ENCODE peak calls at places on chromosomes 13 and 19, in eight cellular contexts. O is HAP-1, C is mesendoderm, Q is transverse colon, M is heart right ventricle, X is GM23248, F is neural progenitor cell, G is adipocyte. A is an unnamed sample.

GRCh38 chr13:30735025-30735967 is at the start of gene ALOX5AP:
- DNase-seq in O (no peak), C (no peak), Q (peak; percentile 44), M (no peak), X (no peak), F (no peak), G (no peak), A (no peak)

GRCh38 chr13:100550433-100550832 is 38.2 kb downstream of the GGACT start:
- DNase-seq in O (no peak), C (no peak), Q (no peak), M (no peak), X (peak; percentile 83), F (no peak), G (peak; percentile 79), A (peak; percentile 69)

GRCh38 chr19:2491130-2491801 is 15.3 kb downstream of the GADD45B start:
- DNase-seq in O (no peak), C (no peak), Q (peak; percentile 96), M (no peak), X (peak; percentile 95), F (no peak), G (peak; percentile 87), A (peak; percentile 35)

GRCh38 chr13:20351279-20352022 is 119.3 kb upstream of the GJB6 start:
- DNase-seq in O (no peak), C (no peak), Q (no peak), M (no peak), X (peak; percentile 78), F (no peak), G (peak; percentile 51), A (no peak)

GRCh38 chr13:91845612-91846011 is 447.2 kb downstream of the GPC5 start:
- DNase-seq in O (no peak), C (no peak), Q (no peak), M (no peak), X (no peak), F (no peak), G (no peak), A (no peak)

GRCh38 chr19:10669246-10669645 is 15.1 kb downstream of the ILF3 start:
- DNase-seq in O (no peak), C (no peak), Q (no peak), M (no peak), X (no peak), F (no peak), G (no peak), A (peak; percentile 13)

GRCh38 chr19:55041244-55041626 is 3.2 kb upstream of the GP6 start:
- DNase-seq in O (no peak), C (no peak), Q (no peak), M (no peak), X (no peak), F (no peak), G (no peak), A (peak; percentile 15)

GRCh38 chr19:17830567-17831418 is 9.5 kb upstream of the INSL3 start:
- DNase-seq in O (peak; percentile 75), C (peak; percentile 94), Q (peak; percentile 82), M (peak; percentile 57), X (peak; percentile 73), F (peak; percentile 96), G (peak; percentile 55), A (peak; percentile 100)

GRCh38 chr19:2315818-2316353 is 7.9 kb upstream of the LINGO3 start:
- DNase-seq in O (peak; percentile 68), C (peak; percentile 68), Q (peak; percentile 71), M (peak; percentile 72), X (peak; percentile 72), F (peak; percentile 86), G (peak; percentile 73), A (peak; percentile 91)

GRCh38 chr13:76723551-76724232 is 162.5 kb downstream of the KCTD12 start:
- DNase-seq in O (no peak), C (peak; percentile 83), Q (peak; percentile 11), M (no peak), X (peak; percentile 95), F (peak; percentile 26), G (peak; percentile 89), A (no peak)

GRCh38 chr13:73341748-73342147 is 282.9 kb downstream of the KLF5 start:
- DNase-seq in O (no peak), C (peak; percentile 62), Q (no peak), M (no peak), X (peak; percentile 81), F (no peak), G (peak; percentile 51), A (peak; percentile 8)

GRCh38 chr13:27389891-27390290 is 34.5 kb upstream of the GTF3A start:
- DNase-seq in O (no peak), C (no peak), Q (no peak), M (no peak), X (no peak), F (no peak), G (no peak), A (no peak)

GRCh38 chr19:49157445-49158224 is at the start of gene TRPM4:
- DNase-seq in O (peak; percentile 97), C (peak; percentile 94), Q (peak; percentile 95), M (peak; percentile 96), X (peak; percentile 93), F (peak; percentile 96), G (peak; percentile 95), A (peak; percentile 98)

DNA sequence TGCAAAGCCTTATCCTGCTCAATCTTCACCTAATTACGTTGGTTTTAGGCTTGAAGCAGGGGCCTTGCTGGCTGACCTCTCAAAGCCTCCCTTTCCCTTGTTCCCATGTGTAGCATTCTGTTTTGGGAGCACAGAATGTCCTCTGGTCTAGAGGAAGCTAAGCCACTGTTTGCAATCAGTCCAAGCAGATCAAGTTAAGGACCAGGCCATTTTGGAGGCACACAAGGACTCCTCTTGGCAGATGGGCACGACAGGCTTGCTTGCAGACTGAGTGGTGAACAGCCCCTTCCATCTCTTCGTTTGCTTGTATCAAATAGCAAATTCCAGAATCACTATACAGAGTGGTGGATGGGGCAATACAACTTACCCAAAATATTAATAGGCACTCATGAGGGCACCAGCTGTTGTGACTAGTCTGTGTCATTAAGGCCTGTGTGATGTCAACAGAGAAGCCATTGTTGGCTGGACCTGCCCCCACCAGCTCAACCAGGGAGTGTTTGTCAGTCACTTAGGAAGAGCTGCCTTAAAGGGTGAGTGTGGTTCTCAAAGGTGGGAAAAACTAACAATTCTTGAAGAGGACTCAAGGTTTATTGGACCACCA is 215.5 kb upstream of the SERP2 start:
- DNase-seq in O (no peak), C (no peak), Q (no peak), M (no peak), X (no peak), F (no peak), G (no peak), A (no peak)
- H3K27me3 ChIP-seq in O (no peaks in the 10 kb centered on the region), C (no peaks in the 10 kb centered on the region), Q (no peaks in the 10 kb centered on the region), M (no peaks in the 10 kb centered on the region), X (peaks cover 10% of the 10 kb centered on the region), F (no peaks in the 10 kb centered on the region), G (peaks cover 24% of the 10 kb centered on the region), A (no peaks in the 10 kb centered on the region)

DNA sequence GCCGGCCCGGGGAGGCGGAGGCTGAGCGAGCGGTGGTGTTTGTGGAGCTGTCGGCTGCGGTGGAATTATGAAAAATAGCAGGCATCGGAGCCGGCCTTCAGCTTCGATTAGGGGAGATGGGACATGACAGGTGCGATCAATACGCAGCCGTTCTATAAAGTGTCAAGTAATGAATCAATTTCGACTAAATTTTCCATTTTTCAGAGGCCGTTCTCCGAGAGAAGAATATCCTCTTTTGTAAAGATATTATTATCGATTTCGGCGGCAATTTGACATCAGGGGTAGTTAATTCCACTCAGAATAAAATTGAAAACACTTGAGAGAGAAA is 4.8 kb upstream of the ERFL start:
- DNase-seq in O (no peak), C (no peak), Q (no peak), M (no peak), X (peak; percentile 50), F (no peak), G (no peak), A (no peak)
- H3K27me3 ChIP-seq in O (peaks cover 49% of the 10 kb centered on the region), C (peaks cover 73% of the 10 kb centered on the region), Q (peaks cover 76% of the 10 kb centered on the region), M (peaks cover 97% of the 10 kb centered on the region), X (peaks cover 56% of the 10 kb centered on the region), F (peaks cover 100% of the 10 kb centered on the region), G (peaks cover 40% of the 10 kb centered on the region), A (peaks cover 90% of the 10 kb centered on the region)

DNA sequence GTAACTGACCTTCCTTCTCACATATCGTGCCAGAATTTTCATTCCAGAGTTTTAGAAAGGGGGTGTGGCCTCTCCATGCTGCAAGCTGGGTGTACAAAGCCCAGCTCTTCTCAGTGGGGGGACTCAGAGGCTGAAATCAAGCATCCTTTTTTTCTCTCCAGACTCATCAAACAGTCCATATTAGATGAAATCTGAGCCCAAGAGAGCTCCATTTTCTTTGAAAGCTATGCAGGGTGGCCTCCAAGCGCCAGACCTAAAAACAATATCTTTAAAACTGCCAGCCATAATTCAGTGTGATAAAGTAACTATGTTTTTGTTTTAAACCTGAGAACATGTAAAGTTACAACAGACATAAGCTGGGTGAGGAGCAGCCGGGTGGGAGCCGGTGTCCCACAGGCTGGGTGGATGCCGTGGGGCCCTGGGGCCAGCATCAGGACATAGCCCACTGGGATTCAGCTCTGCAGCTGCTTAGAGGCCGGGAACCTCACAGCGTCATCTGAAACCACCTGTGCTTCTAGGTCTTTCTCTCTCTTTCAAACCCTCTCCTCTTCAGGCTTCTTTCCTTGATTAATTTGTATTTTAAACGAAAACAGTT is 249.2 kb downstream of the ZNF536 start:
- DNase-seq in O (no peak), C (no peak), Q (no peak), M (no peak), X (no peak), F (no peak), G (no peak), A (no peak)
- H3K27me3 ChIP-seq in O (no peaks in the 10 kb centered on the region), C (no peaks in the 10 kb centered on the region), Q (no peaks in the 10 kb centered on the region), M (no peaks in the 10 kb centered on the region), X (no peaks in the 10 kb centered on the region), F (no peaks in the 10 kb centered on the region), G (no peaks in the 10 kb centered on the region), A (no peaks in the 10 kb centered on the region)

GRCh38 chr19:40219721-40220276 is 1.6 kb upstream of the TTC9B start:
- DNase-seq in O (no peak), C (no peak), Q (no peak), M (no peak), X (peak; percentile 90), F (no peak), G (no peak), A (no peak)
- H3K27me3 ChIP-seq in O (peaks cover 37% of the 10 kb centered on the region), C (no peaks in the 10 kb centered on the region), Q (peaks cover 71% of the 10 kb centered on the region), M (peaks cover 85% of the 10 kb centered on the region), X (peaks cover 20% of the 10 kb centered on the region), F (peaks cover 86% of the 10 kb centered on the region), G (peaks cover 18% of the 10 kb centered on the region), A (peaks cover 29% of the 10 kb centered on the region)

GRCh38 chr13:78587395-78587794 is 16.0 kb downstream of the POU4F1 start:
- DNase-seq in O (no peak), C (no peak), Q (no peak), M (no peak), X (no peak), F (peak; percentile 24), G (no peak), A (peak; percentile 47)

GRCh38 chr13:78593652-78594494 is 9.5 kb downstream of the POU4F1 start:
- DNase-seq in O (no peak), C (peak; percentile 62), Q (no peak), M (no peak), X (no peak), F (peak; percentile 85), G (no peak), A (peak; percentile 51)

GRCh38 chr13:78586706-78587105 is 16.6 kb downstream of the POU4F1 start:
- DNase-seq in O (peak; percentile 40), C (peak; percentile 91), Q (no peak), M (no peak), X (no peak), F (peak; percentile 91), G (no peak), A (peak; percentile 84)

GRCh38 chr13:78593129-78593528 is 10.2 kb downstream of the POU4F1 start:
- DNase-seq in O (no peak), C (no peak), Q (no peak), M (no peak), X (no peak), F (no peak), G (no peak), A (no peak)

GRCh38 chr13:78589206-78589605 is 14.1 kb downstream of the POU4F1 start:
- DNase-seq in O (peak; percentile 82), C (peak; percentile 81), Q (no peak), M (peak; percentile 56), X (peak; percentile 49), F (peak; percentile 90), G (no peak), A (peak; percentile 77)
- H3K27me3 ChIP-seq in O (peaks cover 27% of the 10 kb centered on the region), C (peaks cover 36% of the 10 kb centered on the region), Q (peaks cover 100% of the 10 kb centered on the region), M (peaks cover 99% of the 10 kb centered on the region), X (peaks cover 79% of the 10 kb centered on the region), F (peaks cover 100% of the 10 kb centered on the region), G (peaks cover 81% of the 10 kb centered on the region), A (peaks cover 81% of the 10 kb centered on the region)